ENCODE peak calls at places on chromosomes 7 and 10, in ten cellular contexts. T, R, Z, G, O, Q, B, Y, S and K are unnamed samples.
A peak's percentile ranks its signal among the peaks of the same experiment; 100 is the strongest.

GRCh38 chr10:92486637-92487036 is 87.3 kb downstream of the IDE start:
- DNase-seq in T (no peak), R (no peak), Z (no peak), G (peak; percentile 93), O (no peak), Q (no peak), B (no peak), Y (no peak), S (no peak), K (no peak)

GRCh38 chr7:1286946-1287628 is 54.4 kb downstream of the UNCX start:
- DNase-seq in T (no peak), R (no peak), Z (peak; percentile 5), G (no peak), O (no peak), Q (no peak), B (no peak), Y (no peak), S (no peak), K (no peak)

GRCh38 chr7:75928600-75928939 is 13.6 kb downstream of the POR start:
- DNase-seq in T (no peak), R (no peak), Z (no peak), G (no peak), O (peak; percentile 19), Q (no peak), B (no peak), Y (peak; percentile 36), S (no peak), K (no peak)

GRCh38 chr7:69811682-69812344 is 213.5 kb downstream of the AUTS2 start:
- DNase-seq in T (no peak), R (no peak), Z (no peak), G (no peak), O (no peak), Q (no peak), B (no peak), Y (no peak), S (no peak), K (no peak)

GRCh38 chr10:44056947-44057811 is 327.7 kb downstream of the CXCL12 start:
- DNase-seq in T (no peak), R (no peak), Z (no peak), G (no peak), O (no peak), Q (no peak), B (no peak), Y (no peak), S (no peak), K (no peak)

GRCh38 chr10:78763651-78764395 is 304.9 kb upstream of the ZMIZ1 start:
- DNase-seq in T (no peak), R (no peak), Z (peak; percentile 47), G (no peak), O (no peak), Q (no peak), B (no peak), Y (peak; percentile 27), S (no peak), K (no peak)

GRCh38 chr10:15278786-15279185 is 92.3 kb downstream of the FAM171A1 start:
- DNase-seq in T (no peak), R (no peak), Z (no peak), G (no peak), O (no peak), Q (no peak), B (no peak), Y (no peak), S (no peak), K (no peak)

GRCh38 chr10:91901784-91902677 is 7.3 kb downstream of the FGFBP3 start:
- DNase-seq in T (peak; percentile 93), R (no peak), Z (no peak), G (peak; percentile 95), O (no peak), Q (peak; percentile 97), B (peak; percentile 93), Y (peak; percentile 17), S (peak; percentile 9), K (peak; percentile 97)

GRCh38 chr7:136693166-136694119 is 175.0 kb upstream of the CHRM2 start:
- DNase-seq in T (no peak), R (no peak), Z (no peak), G (no peak), O (no peak), Q (no peak), B (no peak), Y (no peak), S (no peak), K (no peak)